ENCODE peak calls at places on chromosomes 2 and 18, in nine cellular contexts. E is central memory CD4-positive, alpha-beta T cell; Q is foreskin fibroblast; L is kidney epithelial cell; T is GM12865; H is HT1080; X is psoas muscle; D is GM12892; O is activated CD4-positive, alpha-beta T cell treated with anti-CD3 and anti-CD28 coated beads for 1 hour. G is an unnamed sample.

GRCh38 chr18:8661754-8662573 is 43.4 kb upstream of the MTCL1 start:
- DNase-seq in T (no peak), L (peak; percentile 59), O (no peak), E (no peak), X (no peak), D (no peak), Q (no peak), H (peak; percentile 51), G (no peak)

GRCh38 chr2:135299165-135299564 is 231.9 kb downstream of the ZRANB3 start:
- DNase-seq in D (no peak), Q (no peak), O (no peak), H (peak; percentile 2), X (no peak), L (no peak), T (no peak), E (no peak), G (no peak)

GRCh38 chr2:182715121-182715895 is 749 bp upstream of the DNAJC10 start:
- DNase-seq in O (no peak), Q (peak; percentile 14), T (no peak), L (peak; percentile 29), X (no peak), H (peak; percentile 17), E (no peak), D (no peak), G (no peak)

GRCh38 chr18:3903341-3903740 is 453.4 kb downstream of the TGIF1 start:
- DNase-seq in T (no peak), D (no peak), H (peak; percentile 89), Q (peak; percentile 30), O (no peak), L (peak; percentile 64), E (no peak), X (no peak), G (no peak)

GRCh38 chr18:70334728-70335329 is 46.0 kb downstream of the SOCS6 start:
- DNase-seq in T (no peak), O (no peak), H (no peak), Q (no peak), D (no peak), E (no peak), L (no peak), X (no peak), G (no peak)

GRCh38 chr2:238521870-238522269 is 95.1 kb downstream of the ASB1 start:
- DNase-seq in O (no peak), X (no peak), D (no peak), T (no peak), H (no peak), Q (no peak), L (no peak), E (no peak), G (no peak)

GRCh38 chr2:135663148-135663700 is 78.4 kb upstream of the UBXN4 start:
- DNase-seq in O (no peak), Q (no peak), H (no peak), T (no peak), L (no peak), E (no peak), D (no peak), X (no peak), G (no peak)

GRCh38 chr2:181306785-181307184 is 150.4 kb upstream of the ITGA4 start:
- DNase-seq in L (no peak), T (peak; percentile 74), Q (no peak), O (no peak), D (no peak), X (no peak), H (peak; percentile 18), E (peak; percentile 46), G (no peak)

G was measured in GM13976.